ENCODE peak calls at places on chromosome 6, in ten cellular contexts. One of them, this sample, is unnamed.

GRCh38 chr6:102553214-102553613 is 1159.7 kb downstream of the GRIK2 start:
- DNase-seq in Calu3: no peak
- DNase-seq in astrocyte of the spinal cord: no peak
- DNase-seq in Panc1: no peak
- DNase-seq in AG09309: no peak
- DNase-seq in left ventricle myocardium inferior: no peak
- DNase-seq in AG04450: no peak
- DNase-seq in GM23338: no peak
- DNase-seq in osteoblast: no peak
- DNase-seq in glutamatergic neuron: no peak
- DNase-seq in this sample: no peak

GRCh38 chr6:1608222-1608975 is 1.3 kb upstream of the FOXC1 start:
- DNase-seq in Calu3: no peak
- DNase-seq in astrocyte of the spinal cord: peak; percentile 14
- DNase-seq in Panc1: no peak
- DNase-seq in AG09309: no peak
- DNase-seq in left ventricle myocardium inferior: no peak
- DNase-seq in AG04450: no peak
- DNase-seq in GM23338: peak; percentile 55
- DNase-seq in osteoblast: peak; percentile 85
- DNase-seq in glutamatergic neuron: no peak
- DNase-seq in this sample: no peak

GRCh38 chr6:85568411-85568810 is 25.2 kb downstream of the SNX14 start:
- DNase-seq in Calu3: no peak
- DNase-seq in astrocyte of the spinal cord: no peak
- DNase-seq in Panc1: no peak
- DNase-seq in AG09309: no peak
- DNase-seq in left ventricle myocardium inferior: no peak
- DNase-seq in AG04450: no peak
- DNase-seq in GM23338: no peak
- DNase-seq in osteoblast: no peak
- DNase-seq in glutamatergic neuron: no peak
- DNase-seq in this sample: no peak

GRCh38 chr6:99348220-99348822 is 1.2 kb downstream of the FAXC start:
- DNase-seq in Calu3: no peak
- DNase-seq in astrocyte of the spinal cord: no peak
- DNase-seq in Panc1: no peak
- DNase-seq in AG09309: no peak
- DNase-seq in left ventricle myocardium inferior: no peak
- DNase-seq in AG04450: no peak
- DNase-seq in GM23338: no peak
- DNase-seq in osteoblast: peak; percentile 49
- DNase-seq in glutamatergic neuron: no peak
- DNase-seq in this sample: no peak

GRCh38 chr6:105641507-105641906 is 238.6 kb upstream of the PREP start:
- DNase-seq in Calu3: no peak
- DNase-seq in astrocyte of the spinal cord: no peak
- DNase-seq in Panc1: no peak
- DNase-seq in AG09309: no peak
- DNase-seq in left ventricle myocardium inferior: no peak
- DNase-seq in AG04450: no peak
- DNase-seq in GM23338: no peak
- DNase-seq in osteoblast: no peak
- DNase-seq in glutamatergic neuron: no peak
- DNase-seq in this sample: no peak

GRCh38 chr6:52341861-52342260 is 20.1 kb upstream of the PAQR8 start:
- DNase-seq in Calu3: no peak
- DNase-seq in astrocyte of the spinal cord: no peak
- DNase-seq in Panc1: no peak
- DNase-seq in AG09309: no peak
- DNase-seq in left ventricle myocardium inferior: no peak
- DNase-seq in AG04450: no peak
- DNase-seq in GM23338: no peak
- DNase-seq in osteoblast: no peak
- DNase-seq in glutamatergic neuron: no peak
- DNase-seq in this sample: no peak

GRCh38 chr6:48765352-48765961 is 654.5 kb upstream of the PTCHD4 start:
- DNase-seq in Calu3: peak; percentile 47
- DNase-seq in astrocyte of the spinal cord: peak; percentile 78
- DNase-seq in Panc1: peak; percentile 38
- DNase-seq in AG09309: no peak
- DNase-seq in left ventricle myocardium inferior: no peak
- DNase-seq in AG04450: peak; percentile 44
- DNase-seq in GM23338: peak; percentile 88
- DNase-seq in osteoblast: peak; percentile 54
- DNase-seq in glutamatergic neuron: peak; percentile 33
- DNase-seq in this sample: peak; percentile 17

GRCh38 chr6:97866616-97867015 is 583.6 kb upstream of the MMS22L start:
- DNase-seq in Calu3: no peak
- DNase-seq in astrocyte of the spinal cord: no peak
- DNase-seq in Panc1: no peak
- DNase-seq in AG09309: no peak
- DNase-seq in left ventricle myocardium inferior: no peak
- DNase-seq in AG04450: no peak
- DNase-seq in GM23338: no peak
- DNase-seq in osteoblast: no peak
- DNase-seq in glutamatergic neuron: no peak
- DNase-seq in this sample: no peak

GRCh38 chr6:143141442-143141841 is 80.8 kb downstream of the AIG1 start:
- DNase-seq in Calu3: no peak
- DNase-seq in astrocyte of the spinal cord: no peak
- DNase-seq in Panc1: no peak
- DNase-seq in AG09309: peak; percentile 90
- DNase-seq in left ventricle myocardium inferior: no peak
- DNase-seq in AG04450: no peak
- DNase-seq in GM23338: no peak
- DNase-seq in osteoblast: no peak
- DNase-seq in glutamatergic neuron: no peak
- DNase-seq in this sample: no peak

GRCh38 chr6:44733146-44733545 is 345.6 kb downstream of the CDC5L start:
- DNase-seq in Calu3: no peak
- DNase-seq in astrocyte of the spinal cord: no peak
- DNase-seq in Panc1: no peak
- DNase-seq in AG09309: no peak
- DNase-seq in left ventricle myocardium inferior: no peak
- DNase-seq in AG04450: no peak
- DNase-seq in GM23338: no peak
- DNase-seq in osteoblast: peak; percentile 68
- DNase-seq in glutamatergic neuron: no peak
- DNase-seq in this sample: no peak

GRCh38 chr6:39330476-39330875 is 8.0 kb upstream of the KCNK16 start:
- DNase-seq in Calu3: no peak
- DNase-seq in astrocyte of the spinal cord: no peak
- DNase-seq in Panc1: no peak
- DNase-seq in AG09309: no peak
- DNase-seq in left ventricle myocardium inferior: peak; percentile 48
- DNase-seq in AG04450: no peak
- DNase-seq in GM23338: no peak
- DNase-seq in osteoblast: peak; percentile 62
- DNase-seq in glutamatergic neuron: no peak
- DNase-seq in this sample: no peak

GRCh38 chr6:38806833-38807232 is 91.7 kb downstream of the DNAH8 start:
- DNase-seq in Calu3: peak; percentile 47
- DNase-seq in astrocyte of the spinal cord: no peak
- DNase-seq in Panc1: no peak
- DNase-seq in AG09309: no peak
- DNase-seq in left ventricle myocardium inferior: no peak
- DNase-seq in AG04450: no peak
- DNase-seq in GM23338: no peak
- DNase-seq in osteoblast: no peak
- DNase-seq in glutamatergic neuron: no peak
- DNase-seq in this sample: no peak

GRCh38 chr6:108942556-108943492 is 94.6 kb downstream of the ARMC2 start:
- DNase-seq in Calu3: no peak
- DNase-seq in astrocyte of the spinal cord: no peak
- DNase-seq in Panc1: no peak
- DNase-seq in AG09309: no peak
- DNase-seq in left ventricle myocardium inferior: no peak
- DNase-seq in AG04450: no peak
- DNase-seq in GM23338: no peak
- DNase-seq in osteoblast: no peak
- DNase-seq in glutamatergic neuron: no peak
- DNase-seq in this sample: no peak

GRCh38 chr6:111803384-111803783 is 69.9 kb downstream of the FYN start:
- DNase-seq in Calu3: no peak
- DNase-seq in astrocyte of the spinal cord: no peak
- DNase-seq in Panc1: no peak
- DNase-seq in AG09309: no peak
- DNase-seq in left ventricle myocardium inferior: no peak
- DNase-seq in AG04450: no peak
- DNase-seq in GM23338: no peak
- DNase-seq in osteoblast: no peak
- DNase-seq in glutamatergic neuron: no peak
- DNase-seq in this sample: no peak

GRCh38 chr6:111805511-111806181 is 67.6 kb downstream of the FYN start:
- DNase-seq in Calu3: no peak
- DNase-seq in astrocyte of the spinal cord: peak; percentile 93
- DNase-seq in Panc1: no peak
- DNase-seq in AG09309: no peak
- DNase-seq in left ventricle myocardium inferior: no peak
- DNase-seq in AG04450: no peak
- DNase-seq in GM23338: no peak
- DNase-seq in osteoblast: no peak
- DNase-seq in glutamatergic neuron: no peak
- DNase-seq in this sample: no peak

GRCh38 chr6:111802720-111803119 is 70.5 kb downstream of the FYN start:
- DNase-seq in Calu3: no peak
- DNase-seq in astrocyte of the spinal cord: no peak
- DNase-seq in Panc1: no peak
- DNase-seq in AG09309: no peak
- DNase-seq in left ventricle myocardium inferior: no peak
- DNase-seq in AG04450: no peak
- DNase-seq in GM23338: no peak
- DNase-seq in osteoblast: no peak
- DNase-seq in glutamatergic neuron: no peak
- DNase-seq in this sample: no peak

GRCh38 chr6:111803804-111804203 is 69.4 kb downstream of the FYN start:
- DNase-seq in Calu3: no peak
- DNase-seq in astrocyte of the spinal cord: peak; percentile 85
- DNase-seq in Panc1: no peak
- DNase-seq in AG09309: no peak
- DNase-seq in left ventricle myocardium inferior: no peak
- DNase-seq in AG04450: peak; percentile 55
- DNase-seq in GM23338: no peak
- DNase-seq in osteoblast: no peak
- DNase-seq in glutamatergic neuron: no peak
- DNase-seq in this sample: no peak

GRCh38 chr6:111804627-111805235 is 68.5 kb downstream of the FYN start:
- DNase-seq in Calu3: no peak
- DNase-seq in astrocyte of the spinal cord: peak; percentile 97
- DNase-seq in Panc1: no peak
- DNase-seq in AG09309: peak; percentile 75
- DNase-seq in left ventricle myocardium inferior: no peak
- DNase-seq in AG04450: no peak
- DNase-seq in GM23338: no peak
- DNase-seq in osteoblast: peak; percentile 37
- DNase-seq in glutamatergic neuron: no peak
- DNase-seq in this sample: no peak
- TF ChIP-seq CTCF in Calu3: no peak
- TF ChIP-seq CTCF in astrocyte of the spinal cord: peak; percentile 29
- TF ChIP-seq CTCF in Panc1: no peak
- TF ChIP-seq CTCF in AG09309: peak; percentile 25
- TF ChIP-seq CTCF in left ventricle myocardium inferior: no peak
- TF ChIP-seq CTCF in AG04450: no peak
- TF ChIP-seq CTCF in GM23338: no peak
- TF ChIP-seq CTCF in osteoblast: peak; percentile 45
- TF ChIP-seq CTCF in glutamatergic neuron: no peak
- TF ChIP-seq CTCF in this sample: no peak

GRCh38 chr6:91082311-91082803 is 495.5 kb upstream of the MAP3K7 start:
- DNase-seq in Calu3: no peak
- DNase-seq in astrocyte of the spinal cord: peak; percentile 76
- DNase-seq in Panc1: no peak
- DNase-seq in AG09309: no peak
- DNase-seq in left ventricle myocardium inferior: no peak
- DNase-seq in AG04450: no peak
- DNase-seq in GM23338: peak; percentile 41
- DNase-seq in osteoblast: no peak
- DNase-seq in glutamatergic neuron: peak; percentile 15
- DNase-seq in this sample: no peak
- TF ChIP-seq CTCF in Calu3: no peak
- TF ChIP-seq CTCF in astrocyte of the spinal cord: no peak
- TF ChIP-seq CTCF in Panc1: no peak
- TF ChIP-seq CTCF in AG09309: no peak
- TF ChIP-seq CTCF in left ventricle myocardium inferior: no peak
- TF ChIP-seq CTCF in AG04450: no peak
- TF ChIP-seq CTCF in GM23338: no peak
- TF ChIP-seq CTCF in osteoblast: no peak
- TF ChIP-seq CTCF in glutamatergic neuron: no peak
- TF ChIP-seq CTCF in this sample: no peak

GRCh38 chr6:50259903-50260302 is 210.2 kb upstream of the DEFB112 start:
- DNase-seq in Calu3: no peak
- DNase-seq in astrocyte of the spinal cord: no peak
- DNase-seq in Panc1: no peak
- DNase-seq in AG09309: no peak
- DNase-seq in left ventricle myocardium inferior: no peak
- DNase-seq in AG04450: no peak
- DNase-seq in GM23338: no peak
- DNase-seq in osteoblast: no peak
- DNase-seq in glutamatergic neuron: no peak
- DNase-seq in this sample: no peak

GRCh38 chr6:50270427-50270826 is 220.7 kb upstream of the DEFB112 start:
- DNase-seq in Calu3: no peak
- DNase-seq in astrocyte of the spinal cord: no peak
- DNase-seq in Panc1: no peak
- DNase-seq in AG09309: no peak
- DNase-seq in left ventricle myocardium inferior: no peak
- DNase-seq in AG04450: no peak
- DNase-seq in GM23338: no peak
- DNase-seq in osteoblast: no peak
- DNase-seq in glutamatergic neuron: no peak
- DNase-seq in this sample: no peak

GRCh38 chr6:50264995-50265571 is 215.4 kb upstream of the DEFB112 start:
- DNase-seq in Calu3: peak; percentile 10
- DNase-seq in astrocyte of the spinal cord: no peak
- DNase-seq in Panc1: no peak
- DNase-seq in AG09309: no peak
- DNase-seq in left ventricle myocardium inferior: no peak
- DNase-seq in AG04450: no peak
- DNase-seq in GM23338: peak; percentile 61
- DNase-seq in osteoblast: no peak
- DNase-seq in glutamatergic neuron: peak; percentile 43
- DNase-seq in this sample: no peak
- TF ChIP-seq CTCF in Calu3: peak; percentile 31
- TF ChIP-seq CTCF in astrocyte of the spinal cord: no peak
- TF ChIP-seq CTCF in Panc1: peak; percentile 59
- TF ChIP-seq CTCF in AG09309: no peak
- TF ChIP-seq CTCF in left ventricle myocardium inferior: no peak
- TF ChIP-seq CTCF in AG04450: peak; percentile 41
- TF ChIP-seq CTCF in GM23338: peak; percentile 63
- TF ChIP-seq CTCF in osteoblast: no peak
- TF ChIP-seq CTCF in glutamatergic neuron: peak; percentile 61
- TF ChIP-seq CTCF in this sample: peak; percentile 44

DNA sequence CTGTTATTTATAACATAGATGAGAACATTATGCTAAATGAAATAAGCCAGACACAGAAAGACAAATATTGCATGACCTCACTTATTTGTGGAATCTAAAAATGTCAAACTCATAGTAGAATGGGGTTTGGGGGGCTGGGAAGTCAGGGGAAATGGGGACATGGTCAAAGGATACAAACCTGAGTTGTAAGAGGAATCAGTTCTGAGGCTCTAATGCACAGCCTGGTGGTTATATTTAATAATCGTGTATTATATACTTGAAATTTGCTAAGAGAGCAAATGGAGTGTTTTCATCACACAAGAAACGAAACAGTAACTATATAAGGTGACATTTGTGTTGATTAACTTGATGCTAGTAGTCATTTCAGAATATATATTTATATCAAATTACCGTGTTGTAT is 40.8 kb upstream of the GFOD1 start:
- DNase-seq in Calu3: no peak
- DNase-seq in astrocyte of the spinal cord: no peak
- DNase-seq in Panc1: no peak
- DNase-seq in AG09309: no peak
- DNase-seq in left ventricle myocardium inferior: no peak
- DNase-seq in AG04450: no peak
- DNase-seq in GM23338: no peak
- DNase-seq in osteoblast: no peak
- DNase-seq in glutamatergic neuron: no peak
- DNase-seq in this sample: no peak
- TF ChIP-seq CTCF in Calu3: no peak
- TF ChIP-seq CTCF in astrocyte of the spinal cord: no peak
- TF ChIP-seq CTCF in Panc1: no peak
- TF ChIP-seq CTCF in AG09309: no peak
- TF ChIP-seq CTCF in left ventricle myocardium inferior: peak; percentile 42
- TF ChIP-seq CTCF in AG04450: no peak
- TF ChIP-seq CTCF in GM23338: no peak
- TF ChIP-seq CTCF in osteoblast: no peak
- TF ChIP-seq CTCF in glutamatergic neuron: no peak
- TF ChIP-seq CTCF in this sample: no peak

This sample was measured in D721Med.